ENCODE peak calls at places on chromosomes 11 and 22, in five cellular contexts. F is AG09319, C is neural progenitor cell, X is astrocyte of the cerebellum, Z is tibial nerve. H is an unnamed sample.

GRCh38 chr22:44648821-44649566 is 53.0 kb upstream of the PRR5 start:
- DNase-seq in Z (no peak), C (no peak), F (peak), X (no peak), H (no peak)

GRCh38 chr11:22976146-22976545 is 115.9 kb upstream of the CCDC179 start:
- DNase-seq in Z (no peak), X (no peak), C (no peak), F (no peak), H (no peak)

GRCh38 chr22:30371981-30372380 is 15.2 kb downstream of the CCDC157 start:
- DNase-seq in X (no peak), C (no peak), F (no peak), Z (no peak), H (no peak)

GRCh38 chr22:25081409-25081824 is 118.2 kb upstream of the CRYBB3 start:
- DNase-seq in F (no peak), Z (no peak), X (no peak), C (peak), H (peak)

GRCh38 chr22:42969348-42969975 is 45.5 kb downstream of the PACSIN2 start:
- DNase-seq in F (peak), C (no peak), Z (no peak), X (peak), H (no peak)

GRCh38 chr22:31139866-31140716 is at the start of gene PLA2G3:
- DNase-seq in F (no peak), C (peak), X (peak), Z (no peak), H (peak)

GRCh38 chr11:119590651-119591308 is 138.2 kb downstream of the NECTIN1 start:
- DNase-seq in C (peak), Z (no peak), F (no peak), X (peak), H (peak)

GRCh38 chr22:17843189-17843588 is 68.9 kb upstream of the BID start:
- DNase-seq in C (no peak), Z (no peak), F (no peak), X (no peak), H (no peak)

GRCh38 chr11:76769645-76770586 is 13.2 kb upstream of the TSKU start:
- DNase-seq in Z (no peak), F (no peak), X (no peak), C (no peak), H (peak)

GRCh38 chr22:25736378-25737011 is 5.5 kb upstream of the MYO18B start:
- DNase-seq in X (no peak), C (no peak), Z (no peak), F (no peak), H (peak)

GRCh38 chr22:27107824-27108223 is 450.4 kb downstream of the MIAT start:
- DNase-seq in F (peak), X (peak), C (no peak), Z (peak), H (peak)

GRCh38 chr11:34330653-34331052 is 27.2 kb downstream of the ABTB2 start:
- DNase-seq in X (no peak), C (no peak), Z (no peak), F (no peak), H (no peak)

GRCh38 chr22:28316014-28316413 is 363.6 kb downstream of the TTC28 start:
- DNase-seq in F (no peak), X (no peak), Z (no peak), C (no peak), H (no peak)

GRCh38 chr11:69170704-69171103 is 15.0 kb downstream of the SMIM38 start:
- DNase-seq in Z (no peak), X (no peak), F (no peak), C (no peak), H (no peak)

GRCh38 chr22:29379258-29379657 is 9.1 kb downstream of the AP1B1 start:
- DNase-seq in F (no peak), C (no peak), Z (no peak), X (no peak), H (no peak)

GRCh38 chr22:17090550-17090949 is 5.8 kb downstream of the IL17RA start:
- DNase-seq in C (no peak), Z (no peak), F (no peak), X (no peak), H (no peak)

GRCh38 chr22:30969532-30970355 is 679 bp downstream of the TUG1 start:
- DNase-seq in F (peak), Z (no peak), C (no peak), X (peak), H (peak)

GRCh38 chr22:42321908-42322561 is 51.6 kb upstream of the TCF20 start:
- DNase-seq in C (peak), Z (no peak), F (no peak), X (no peak), H (no peak)

GRCh38 chr22:29907753-29908515 is 25.0 kb downstream of the MTMR3 start:
- DNase-seq in X (peak), F (peak), C (no peak), Z (peak), H (no peak)

GRCh38 chr11:14583252-14584105 is 60.1 kb upstream of the PDE3B start:
- DNase-seq in F (no peak), C (peak), X (no peak), Z (no peak), H (peak)

GRCh38 chr22:24181088-24181995 is at the start of gene SUSD2:
- DNase-seq in Z (no peak), C (peak), F (no peak), X (no peak), H (peak)

GRCh38 chr11:110896358-110896757 is 184.1 kb upstream of the ARHGAP20 start:
- DNase-seq in X (peak), C (no peak), Z (no peak), F (peak), H (no peak)

GRCh38 chr22:19708323-19709011 is 5.8 kb upstream of the SEPTIN5 start:
- DNase-seq in Z (no peak), X (no peak), F (no peak), C (no peak), H (peak)

GRCh38 chr11:76839326-76839725 is 21.4 kb upstream of the ACER3 start:
- DNase-seq in Z (no peak), F (no peak), X (no peak), C (no peak), H (no peak)

GRCh38 chr11:119340335-119341221 is at the start of gene C1QTNF5:
- DNase-seq in C (peak), Z (peak), X (peak), F (no peak), H (peak)

GRCh38 chr11:75476716-75477613 is 44.0 kb upstream of the KLHL35 start:
- DNase-seq in F (no peak), C (no peak), Z (no peak), X (no peak), H (no peak)

GRCh38 chr22:27183474-27183873 is 526.1 kb downstream of the MIAT start:
- DNase-seq in F (no peak), Z (no peak), X (no peak), C (no peak), H (peak)

GRCh38 chr11:447923-448731 is 2.0 kb upstream of the PTDSS2 start:
- DNase-seq in X (peak), F (peak), Z (peak), C (peak), H (peak)

GRCh38 chr11:71454470-71455113 is 1.6 kb downstream of the NADSYN1 start:
- DNase-seq in Z (no peak), X (no peak), F (no peak), C (no peak), H (no peak)

GRCh38 chr22:44625981-44626687 is 75.9 kb upstream of the PRR5 start:
- DNase-seq in F (no peak), X (peak), Z (peak), C (peak), H (peak)

GRCh38 chr11:117490019-117490679 is 162.5 kb downstream of the CEP164 start:
- DNase-seq in X (no peak), F (no peak), Z (no peak), C (no peak), H (no peak)

DNA sequence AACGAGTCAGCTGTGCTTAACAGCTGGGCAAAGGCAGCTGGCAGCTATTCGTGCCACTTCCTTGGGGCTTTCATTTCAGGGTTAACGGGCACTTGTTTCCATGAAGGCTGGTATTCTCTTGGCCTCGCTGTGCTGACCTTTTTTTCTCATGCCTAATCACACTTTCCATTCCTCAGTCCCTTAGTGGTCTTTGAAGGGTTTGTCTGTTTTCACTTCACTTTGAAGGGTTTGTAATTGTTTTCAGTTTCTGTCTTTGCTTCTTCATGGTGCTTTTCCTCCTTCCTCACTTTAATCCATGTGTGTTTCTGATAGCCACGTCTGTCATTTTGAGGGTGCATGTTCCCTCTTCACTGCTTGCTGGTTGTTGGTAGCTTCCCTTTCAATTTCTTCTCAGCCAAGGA is 24.6 kb downstream of the PPIL2 start:
- DNase-seq in Z (no peak), X (no peak), C (no peak), F (no peak), H (no peak)
- TF ChIP-seq CTCF in Z (no peak), X (no peak), C (no peak), F (no peak), H (no peak)

GRCh38 chr22:40478456-40479125 is 108.2 kb downstream of the SGSM3 start:
- DNase-seq in X (no peak), F (no peak), C (no peak), Z (no peak), H (peak)

GRCh38 chr22:40479887-40480538 is 109.6 kb downstream of the SGSM3 start:
- DNase-seq in Z (no peak), F (no peak), C (no peak), X (no peak), H (no peak)

GRCh38 chr22:40477683-40478348 is 107.4 kb downstream of the SGSM3 start:
- DNase-seq in C (no peak), Z (no peak), F (no peak), X (no peak), H (no peak)

GRCh38 chr22:40480996-40481395 is 110.6 kb downstream of the SGSM3 start:
- DNase-seq in X (no peak), C (no peak), Z (no peak), F (no peak), H (no peak)

DNA sequence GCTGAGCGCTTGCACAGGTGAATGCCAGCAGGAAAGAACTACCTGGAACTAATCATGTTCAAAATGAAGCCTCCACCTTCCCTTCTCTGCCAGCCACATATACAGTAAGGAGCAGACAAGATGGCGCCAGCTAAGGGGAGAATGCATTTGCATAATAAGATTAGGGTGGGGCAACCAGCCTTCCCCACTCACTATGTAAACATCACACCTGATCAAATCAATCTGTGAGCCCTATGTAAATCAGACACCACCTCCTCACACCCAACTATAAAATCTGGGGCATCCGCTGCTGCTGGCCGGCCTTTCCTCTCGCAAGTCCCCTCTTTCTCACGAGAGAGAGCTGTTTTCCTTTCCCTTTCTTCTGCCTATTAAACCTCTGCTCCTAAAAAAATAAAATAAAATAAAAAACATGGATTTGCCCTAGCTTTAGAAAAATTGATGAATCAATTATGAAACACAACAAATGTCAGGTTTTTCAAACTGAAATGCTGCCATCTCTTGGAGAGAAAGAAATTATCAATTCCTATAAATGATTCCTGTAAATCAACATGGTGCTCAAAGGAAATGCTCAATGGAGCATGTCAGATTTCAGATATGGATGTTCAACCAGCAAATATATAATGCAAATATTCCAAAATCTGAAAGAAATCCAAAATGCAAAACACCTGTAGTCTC is 108.9 kb downstream of the SGSM3 start:
- DNase-seq in Z (no peak), X (no peak), C (no peak), F (no peak), H (peak)
- TF ChIP-seq CTCF in Z (no peak), X (no peak), C (no peak), F (no peak), H (peak)

DNA sequence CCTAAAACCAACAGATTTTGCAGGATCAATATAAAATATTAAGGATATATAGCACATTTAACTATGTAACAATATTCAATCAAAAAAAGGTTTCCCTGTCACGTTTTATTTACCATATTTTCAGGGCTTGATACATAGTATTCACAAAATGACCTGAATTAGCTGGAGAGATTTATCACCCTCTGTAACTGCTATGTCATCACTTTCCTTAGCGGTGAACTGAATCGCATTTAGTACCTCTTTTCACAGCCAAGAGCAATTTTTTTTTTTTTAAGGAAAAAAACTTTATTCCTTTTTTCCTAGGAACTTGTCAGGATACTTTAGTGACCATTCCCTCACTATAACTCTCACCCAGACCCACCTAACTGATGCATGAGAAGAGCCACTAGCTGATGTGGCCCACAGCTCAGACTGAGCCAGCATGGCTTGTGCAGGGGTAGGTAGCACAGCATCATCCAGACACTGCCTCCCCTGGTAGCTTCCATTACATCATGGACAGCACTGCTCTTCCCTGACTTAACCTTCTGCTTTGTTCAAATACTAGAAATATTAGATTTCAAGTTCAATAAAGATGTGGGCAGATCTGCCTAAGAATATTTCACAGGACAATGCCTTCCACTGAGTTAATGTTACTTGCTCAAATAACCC is 17.0 kb upstream of the GPR83 start:
- DNase-seq in Z (no peak), F (no peak), X (no peak), C (no peak), H (no peak)
- TF ChIP-seq CTCF in Z (no peak), F (no peak), X (no peak), C (no peak), H (no peak)

GRCh38 chr11:84775503-84775902 is 851.6 kb downstream of the DLG2 start:
- DNase-seq in X (no peak), Z (no peak), F (no peak), C (no peak), H (no peak)

DNA sequence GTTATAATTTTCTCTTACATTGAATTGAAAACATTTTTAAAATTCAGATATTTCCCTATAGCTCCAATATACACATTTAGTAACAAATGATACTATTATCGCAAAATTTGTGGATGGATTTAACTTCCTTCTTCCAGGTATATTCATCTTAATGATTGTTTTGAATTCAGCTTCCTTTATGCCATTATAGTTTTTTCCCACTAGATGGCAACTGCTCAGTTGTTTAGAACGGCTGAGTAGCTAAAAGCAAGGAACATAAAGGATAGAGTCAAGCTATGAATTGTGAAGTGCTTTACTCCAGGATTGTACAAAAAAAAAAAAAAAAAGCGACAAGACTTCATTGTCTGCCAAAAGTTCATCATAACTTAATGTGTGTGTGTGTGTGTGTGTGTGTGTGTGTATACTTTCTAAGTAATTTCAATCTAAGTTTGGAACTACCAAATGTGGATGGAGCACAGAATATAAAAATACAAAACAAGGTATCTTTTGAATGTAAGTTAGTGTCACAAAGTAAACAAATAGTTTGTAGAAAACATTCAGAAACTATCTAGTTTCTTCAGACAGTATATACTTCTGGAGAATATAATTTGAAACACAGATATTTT is 846.4 kb downstream of the DLG2 start:
- DNase-seq in X (peak), Z (no peak), C (peak), F (no peak), H (no peak)
- TF ChIP-seq CTCF in X (peak), Z (peak), C (peak), F (peak), H (peak)

GRCh38 chr11:132942611-132943324 is 589.5 kb downstream of the OPCML start:
- DNase-seq in C (peak), Z (no peak), F (no peak), X (no peak), H (peak)
- TF ChIP-seq CTCF in C (peak), Z (peak), F (no peak), X (no peak), H (peak)

GRCh38 chr22:41271787-41272186 is 14.2 kb downstream of the RANGAP1 start:
- DNase-seq in F (no peak), Z (no peak), X (no peak), C (no peak), H (no peak)
- TF ChIP-seq CTCF in F (no peak), Z (no peak), X (no peak), C (no peak), H (no peak)

GRCh38 chr11:43812471-43812870 is 68.2 kb upstream of the ALKBH3 start:
- DNase-seq in C (no peak), F (no peak), X (no peak), Z (no peak), H (no peak)

GRCh38 chr11:43806976-43807375 is 73.7 kb upstream of the ALKBH3 start:
- DNase-seq in Z (no peak), X (no peak), F (no peak), C (no peak), H (no peak)

DNA sequence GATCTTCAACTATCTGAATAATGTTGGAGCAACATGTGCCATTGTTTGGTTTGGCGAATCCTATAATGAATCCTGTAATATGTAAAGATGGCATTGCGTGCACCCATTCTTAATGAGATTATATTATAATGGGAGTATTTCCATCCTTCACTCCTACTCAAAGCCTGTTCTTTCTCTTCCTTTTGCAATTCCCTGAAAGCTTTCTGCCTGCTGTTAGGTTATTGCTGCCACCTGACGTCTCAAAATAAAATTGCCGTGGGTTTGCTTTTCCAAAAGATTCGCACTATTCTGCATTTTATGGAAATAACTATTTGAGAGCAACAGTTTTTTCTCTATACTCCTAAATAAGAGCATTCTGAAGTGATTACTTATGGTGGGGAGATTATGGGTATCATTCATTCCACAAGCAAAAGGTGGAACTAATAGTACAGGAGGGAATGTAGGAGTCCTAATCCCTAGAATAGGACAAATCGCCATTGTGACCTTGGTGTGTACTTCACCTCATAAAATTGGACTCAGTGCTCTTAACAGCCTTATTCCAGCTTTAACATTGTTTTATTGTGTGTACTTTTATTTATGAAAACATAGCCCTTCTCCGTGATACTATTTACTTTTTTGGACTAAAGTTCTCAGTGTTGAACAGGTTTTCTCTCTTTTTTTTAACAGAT is 69.6 kb upstream of the ALKBH3 start:
- DNase-seq in X (no peak), F (no peak), C (no peak), Z (no peak), H (no peak)
- TF ChIP-seq CTCF in X (peak), F (peak), C (peak), Z (no peak), H (peak)

GRCh38 chr11:103622296-103622695 is 414.1 kb upstream of the DDI1 start:
- DNase-seq in X (no peak), F (no peak), Z (no peak), C (no peak), H (no peak)

GRCh38 chr11:103618532-103618931 is 417.9 kb upstream of the DDI1 start:
- DNase-seq in F (no peak), Z (no peak), C (no peak), X (no peak), H (no peak)

GRCh38 chr11:103623933-103624332 is 412.5 kb upstream of the DDI1 start:
- DNase-seq in X (no peak), Z (no peak), F (no peak), C (no peak), H (no peak)

GRCh38 chr11:103619938-103620337 is 416.5 kb upstream of the DDI1 start:
- DNase-seq in C (no peak), X (no peak), Z (no peak), F (no peak), H (no peak)

DNA sequence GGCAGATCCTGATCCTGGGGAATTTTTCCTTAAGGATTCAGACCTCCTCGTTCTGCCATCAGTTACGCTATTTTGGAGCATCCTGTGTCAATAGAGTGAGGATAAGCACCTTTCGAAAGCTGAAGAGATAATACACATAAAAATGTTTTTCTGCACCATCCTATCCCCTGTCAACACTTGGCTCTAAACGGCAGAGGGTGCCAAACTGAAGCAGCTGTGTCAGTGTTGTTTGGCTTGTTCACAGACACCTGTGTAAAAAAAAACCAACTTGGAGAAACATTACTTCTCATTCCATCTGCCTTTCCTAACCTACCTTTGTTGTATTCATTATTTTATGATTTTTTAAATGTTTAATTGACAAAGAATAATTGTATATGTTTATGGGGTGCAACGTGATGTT is 417.0 kb upstream of the DDI1 start:
- DNase-seq in X (no peak), Z (no peak), F (no peak), C (no peak), H (no peak)
- TF ChIP-seq CTCF in X (peak), Z (no peak), F (peak), C (no peak), H (peak)

H was measured in endodermal cell.